ENCODE peak calls at places on chromosomes 4 and X, in five cellular contexts. E is H9, M is H1, L is mesenchymal stem cell, T is trophoblast cell. A is an unnamed sample.

GRCh38 chrX:39827959-39828358 is 269.8 kb downstream of the BCOR start:
- DNase-seq in E (no peak), M (no peak), L (no peak), T (no peak), A (no peak)

GRCh38 chr4:14092741-14093140 is 465.2 kb upstream of the BOD1L1 start:
- DNase-seq in E (no peak), M (no peak), L (no peak), T (no peak), A (no peak)

GRCh38 chrX:129193357-129193756 is 329.9 kb downstream of the SMARCA1 start:
- DNase-seq in E (no peak), M (no peak), L (no peak), T (no peak), A (no peak)

GRCh38 chr4:82694892-82695291 is 103.7 kb downstream of the SCD5 start:
- DNase-seq in E (no peak), M (no peak), L (no peak), T (no peak), A (no peak)

GRCh38 chr4:140049924-140050681 is 103.9 kb downstream of the MAML3 start:
- DNase-seq in E (peak), M (no peak), L (no peak), T (no peak), A (no peak)

GRCh38 chrX:12372111-12372510 is 233.8 kb downstream of the FRMPD4 start:
- DNase-seq in E (no peak), M (peak), L (no peak), T (peak), A (no peak)

GRCh38 chr4:107069049-107069448 is 32.9 kb upstream of the DKK2 start:
- DNase-seq in E (no peak), M (no peak), L (no peak), T (no peak), A (no peak)

GRCh38 chr4:17957689-17958088 is 63.9 kb downstream of the LCORL start:
- DNase-seq in E (no peak), M (no peak), L (peak), T (no peak), A (no peak)

GRCh38 chrX:66021407-66021757 is 18.5 kb downstream of the VSIG4 start:
- DNase-seq in E (no peak), M (no peak), L (no peak), T (no peak), A (no peak)

GRCh38 chrX:99750721-99751120 is 659.4 kb downstream of the PCDH19 start:
- DNase-seq in E (peak), M (peak), L (no peak), T (no peak), A (no peak)

GRCh38 chr4:151540728-151541437 is 131.9 kb downstream of the FHIP1A start:
- DNase-seq in E (no peak), M (no peak), L (peak), T (peak), A (no peak)

GRCh38 chr4:147924604-147925412 is 192.9 kb downstream of the ARHGAP10 start:
- DNase-seq in E (peak), M (peak), L (peak), T (no peak), A (peak)

GRCh38 chrX:135596495-135596894 is 76.0 kb downstream of the INTS6L start:
- DNase-seq in E (peak), M (peak), L (peak), T (peak), A (peak)

GRCh38 chrX:129360175-129360574 is 163.1 kb downstream of the SMARCA1 start:
- DNase-seq in E (peak), M (no peak), L (peak), T (peak), A (peak)

GRCh38 chr4:173088144-173088543 is 80.5 kb upstream of the GALNT7 start:
- DNase-seq in E (no peak), M (no peak), L (no peak), T (no peak), A (no peak)

GRCh38 chr4:1475277-1476139 is 69.3 kb upstream of the NKX1-1 start:
- DNase-seq in E (no peak), M (no peak), L (no peak), T (no peak), A (no peak)

GRCh38 chr4:1472911-1473518 is 66.8 kb upstream of the NKX1-1 start:
- DNase-seq in E (no peak), M (no peak), L (no peak), T (no peak), A (no peak)

GRCh38 chr4:1472148-1472797 is 66.0 kb upstream of the NKX1-1 start:
- DNase-seq in E (no peak), M (no peak), L (no peak), T (no peak), A (no peak)

GRCh38 chr4:1474126-1475090 is 68.2 kb upstream of the NKX1-1 start:
- DNase-seq in E (no peak), M (no peak), L (no peak), T (no peak), A (no peak)

DNA sequence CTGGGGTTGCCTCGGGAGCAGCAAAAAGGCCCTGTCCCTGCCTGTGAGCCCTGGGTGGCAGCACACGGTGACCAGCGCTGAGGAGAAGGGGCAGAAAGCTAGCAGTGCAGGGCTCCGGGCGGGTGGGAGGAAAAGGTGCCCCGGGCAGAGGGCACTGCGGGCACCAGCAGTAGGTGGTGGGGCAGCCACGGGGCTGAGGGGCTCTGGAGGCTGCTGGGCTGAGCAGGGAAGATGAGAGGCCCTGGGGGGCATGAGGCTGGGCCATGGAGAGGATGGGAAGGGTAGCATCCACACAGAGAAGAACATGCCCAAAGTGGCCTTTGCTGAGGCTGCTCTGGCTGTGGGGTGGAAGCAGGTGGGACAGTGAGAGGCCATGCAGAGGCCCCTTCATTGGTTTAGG is 67.5 kb upstream of the NKX1-1 start:
- DNase-seq in E (peak), M (no peak), L (no peak), T (no peak), A (no peak)
- H2BK12ac ChIP-seq in E (no peak), M (no peak), L (no peak), T (no peak), A (no peak)

GRCh38 chrX:45479835-45480422 is 279.3 kb upstream of the DIPK2B start:
- DNase-seq in E (no peak), M (no peak), L (peak), T (peak), A (no peak)
- H4K8ac ChIP-seq in E (no peak), M (no peak), L (no peak), T (no peak), A (no peak)

DNA sequence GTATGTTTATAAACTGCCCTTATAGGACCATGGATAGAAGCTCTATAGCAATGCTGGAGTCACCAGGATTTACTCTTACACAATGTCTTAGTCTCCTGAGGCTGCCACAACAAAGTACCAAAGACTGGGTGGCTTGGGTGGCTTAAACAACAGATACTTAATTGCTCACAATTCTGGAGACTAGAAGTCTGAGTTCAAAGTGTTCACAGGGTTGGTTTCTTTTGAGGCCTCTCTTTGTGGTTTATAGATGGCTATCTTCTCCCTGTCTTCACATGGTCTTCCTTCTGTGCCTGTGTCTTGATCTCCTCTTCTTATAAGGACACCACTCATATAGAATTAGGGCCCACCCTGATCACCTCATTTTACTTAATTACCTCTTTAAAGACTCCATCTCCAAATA is 2.0 kb upstream of the TRPC3 start:
- DNase-seq in E (no peak), M (no peak), L (no peak), T (no peak), A (no peak)
- H2BK12ac ChIP-seq in E (no peak), M (no peak), L (no peak), T (no peak), A (no peak)

GRCh38 chr4:71267244-71267643 is 71.6 kb upstream of the SLC4A4 start:
- DNase-seq in E (no peak), M (no peak), L (peak), T (no peak), A (no peak)
- H4K8ac ChIP-seq in E (no peak), M (no peak), L (no peak), T (no peak), A (no peak)

GRCh38 chrX:118693843-118694242 is 33.6 kb upstream of the IL13RA1 start:
- DNase-seq in E (no peak), M (no peak), L (no peak), T (no peak), A (no peak)

GRCh38 chrX:118702741-118703140 is 24.7 kb upstream of the IL13RA1 start:
- DNase-seq in E (no peak), M (no peak), L (peak), T (no peak), A (no peak)

GRCh38 chrX:118694628-118695027 is 32.8 kb upstream of the IL13RA1 start:
- DNase-seq in E (no peak), M (no peak), L (no peak), T (no peak), A (no peak)

GRCh38 chrX:118698516-118699247 is 28.7 kb upstream of the IL13RA1 start:
- DNase-seq in E (no peak), M (no peak), L (no peak), T (no peak), A (no peak)
- H2BK12ac ChIP-seq in E (no peak), M (no peak), L (no peak), T (no peak), A (no peak)

GRCh38 chr4:80471701-80472100 is 136.2 kb downstream of the CFAP299 start:
- DNase-seq in E (peak), M (no peak), L (peak), T (no peak), A (no peak)
- H4K8ac ChIP-seq in E (no peak), M (peak), L (no peak), T (no peak), A (no peak)

DNA sequence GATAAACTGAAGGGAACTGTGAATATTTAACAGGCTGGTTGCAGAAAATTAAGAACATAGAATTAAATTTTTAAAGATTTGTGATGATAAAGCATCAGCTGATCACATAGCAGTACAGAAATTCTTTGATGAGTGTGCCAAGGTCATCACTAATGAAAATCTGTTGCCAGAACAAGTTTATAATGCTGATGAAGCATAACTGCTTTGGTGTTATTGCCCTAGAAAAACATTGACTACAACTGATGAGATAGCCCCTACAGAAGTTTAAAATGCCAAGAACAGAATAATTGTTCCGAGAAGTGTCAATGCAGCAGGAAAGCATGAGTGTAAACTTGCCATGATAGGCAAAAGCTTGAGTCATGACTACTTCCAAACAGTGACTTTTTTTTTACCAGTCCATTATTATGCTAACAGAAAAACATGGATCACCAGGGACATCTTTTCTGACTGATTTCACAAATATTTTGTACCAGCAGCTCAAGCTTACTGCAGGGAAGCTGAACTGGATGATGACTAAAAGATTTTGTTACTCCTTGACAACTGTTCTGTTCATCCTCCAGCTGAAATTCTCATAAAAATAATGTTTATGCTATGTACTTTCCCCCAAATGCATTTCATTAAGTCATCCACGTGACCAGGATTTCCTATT is 1136.6 kb downstream of the FAT4 start:
- DNase-seq in E (no peak), M (no peak), L (peak), T (peak), A (no peak)
- H2BK12ac ChIP-seq in E (no peak), M (no peak), L (no peak), T (no peak), A (no peak)